ENCODE peak calls at places on chromosomes 12 and 14, in six cellular contexts. J is neural crest cell; B is pancreas; O is NCI-H2081; L is body of pancreas; S is stimulated activated naive CD4-positive, alpha-beta T cell. W is an unnamed sample.

GRCh38 chr14:58738189-58738836 is 100.6 kb downstream of the DACT1 start:
- DNase-seq in O (peak), S (no peak), B (no peak), J (no peak), L (no peak), W (no peak)

GRCh38 chr12:74170645-74171477 is 366.8 kb upstream of the ATXN7L3B start:
- DNase-seq in O (no peak), B (peak), S (no peak), J (no peak), L (no peak), W (no peak)

GRCh38 chr12:51225800-51226199 is 7.9 kb upstream of the POU6F1 start:
- DNase-seq in O (no peak), B (no peak), S (no peak), L (no peak), J (no peak), W (no peak)

GRCh38 chr14:104100171-104101085 is 14.9 kb downstream of the ASPG start:
- DNase-seq in J (no peak), O (no peak), L (no peak), B (peak), S (no peak), W (no peak)

GRCh38 chr14:71693373-71693772 is 238.9 kb upstream of the RGS6 start:
- DNase-seq in J (no peak), L (no peak), S (peak), O (no peak), B (no peak), W (no peak)

GRCh38 chr12:104215638-104216297 is at the start of gene TXNRD1:
- DNase-seq in L (peak), J (peak), S (peak), O (no peak), B (peak), W (peak)

GRCh38 chr14:96069421-96069820 is 30.3 kb downstream of the C14orf132 start:
- DNase-seq in J (no peak), L (no peak), S (no peak), B (no peak), O (no peak), W (no peak)

GRCh38 chr14:91692075-91692474 is 39.8 kb downstream of the CATSPERB start:
- DNase-seq in S (no peak), O (no peak), B (no peak), J (no peak), L (no peak), W (no peak)

GRCh38 chr14:33781267-33781666 is 169.6 kb downstream of the EGLN3 start:
- DNase-seq in O (no peak), L (no peak), B (no peak), J (no peak), S (no peak), W (no peak)

GRCh38 chr14:76007852-76008251 is 22.3 kb downstream of the IFT43 start:
- DNase-seq in O (no peak), J (no peak), L (no peak), S (no peak), B (no peak), W (no peak)

GRCh38 chr14:88829685-88830302 is 5.3 kb downstream of the TTC8 start:
- DNase-seq in S (no peak), B (no peak), O (no peak), L (no peak), J (no peak), W (no peak)

GRCh38 chr14:52071675-52072074 is 2.8 kb upstream of the NID2 start:
- DNase-seq in J (no peak), L (no peak), O (no peak), S (no peak), B (no peak), W (no peak)

GRCh38 chr14:58713677-58714076 is 75.9 kb downstream of the DACT1 start:
- DNase-seq in L (no peak), S (no peak), O (no peak), J (no peak), B (no peak), W (no peak)

GRCh38 chr12:57803317-57803893 is 15.1 kb downstream of the AVIL start:
- DNase-seq in J (peak), O (peak), B (peak), S (no peak), L (peak), W (peak)

GRCh38 chr12:94172973-94173372 is 24.6 kb downstream of the PLXNC1 start:
- DNase-seq in S (no peak), O (no peak), J (no peak), L (no peak), B (no peak), W (no peak)

GRCh38 chr12:6996040-6996441 is 22.2 kb downstream of the LPCAT3 start:
- DNase-seq in J (no peak), B (no peak), S (no peak), L (no peak), O (no peak), W (no peak)

W was measured in activated effector memory CD4-positive, alpha-beta T cell treated with Interleukin-2 at 50 U/mL for 16 hours.